ENCODE peak calls at places on chromosome 13, in seven cellular contexts. N, F, B, Z, X, D and T are unnamed samples.

GRCh38 chr13:103952183-103952582 is 886.0 kb upstream of the SLC10A2 start:
- DNase-seq in N (no peak), F (no peak), Z (no peak), X (no peak), B (no peak), D (no peak), T (no peak)

GRCh38 chr13:33182729-33183128 is 102.8 kb downstream of the STARD13 start:
- DNase-seq in F (no peak), N (no peak), D (no peak), B (no peak), X (no peak), Z (no peak), T (no peak)

GRCh38 chr13:24119593-24120508 is 40.7 kb upstream of the SPATA13 start:
- DNase-seq in F (no peak), N (peak; percentile 82), B (peak; percentile 39), X (no peak), Z (no peak), D (no peak), T (no peak)

GRCh38 chr13:54029226-54029625 is 1000.6 kb downstream of the OLFM4 start:
- DNase-seq in N (no peak), F (no peak), D (no peak), B (no peak), X (no peak), Z (peak; percentile 34), T (no peak)

GRCh38 chr13:75902166-75903104 is 266.3 kb downstream of the LMO7 start:
- DNase-seq in D (no peak), Z (no peak), X (no peak), F (no peak), B (no peak), N (no peak), T (no peak)

GRCh38 chr13:65143920-65144319 is 2086.2 kb downstream of the PCDH9 start:
- DNase-seq in D (no peak), F (no peak), X (no peak), B (no peak), Z (no peak), N (no peak), T (no peak)

GRCh38 chr13:40983269-40983668 is 35.8 kb downstream of the ELF1 start:
- DNase-seq in B (no peak), N (peak; percentile 34), X (no peak), F (no peak), D (no peak), Z (no peak), T (no peak)

GRCh38 chr13:20891034-20891433 is 11.5 kb downstream of the XPO4 start:
- DNase-seq in D (no peak), B (no peak), Z (no peak), F (no peak), X (no peak), N (no peak), T (no peak)

GRCh38 chr13:113981201-113981605 is 7.3 kb upstream of the C13orf46 start:
- DNase-seq in Z (no peak), F (peak; percentile 76), D (peak; percentile 9), B (no peak), N (no peak), X (no peak), T (no peak)

GRCh38 chr13:50587839-50588373 is 255.6 kb downstream of the DLEU7 start:
- DNase-seq in X (no peak), D (no peak), F (no peak), N (peak; percentile 22), Z (no peak), B (no peak), T (no peak)

GRCh38 chr13:111210945-111211469 is 95.9 kb downstream of the ARHGEF7 start:
- DNase-seq in Z (no peak), F (no peak), D (no peak), B (no peak), X (no peak), N (no peak), T (no peak)

GRCh38 chr13:27273658-27274425 is 3.2 kb downstream of the RASL11A start:
- DNase-seq in N (peak; percentile 72), Z (no peak), F (no peak), D (no peak), B (no peak), X (no peak), T (no peak)

GRCh38 chr13:30934803-30935202 is 2.3 kb downstream of the TEX26 start:
- DNase-seq in F (no peak), B (no peak), N (no peak), X (no peak), Z (no peak), D (no peak), T (no peak)

GRCh38 chr13:48928781-48929430 is 46.8 kb upstream of the FNDC3A start:
- DNase-seq in N (no peak), D (no peak), Z (no peak), B (no peak), X (no peak), F (no peak), T (no peak)
- H3K4me3 ChIP-seq in N (no peak overlapping the region), D (no peak overlapping the region), Z (no peak overlapping the region), B (no peak overlapping the region), X (no peak overlapping the region), F (no peak overlapping the region), T (no peak overlapping the region)

GRCh38 chr13:66367356-66367755 is 862.8 kb downstream of the PCDH9 start:
- DNase-seq in Z (no peak), X (no peak), N (no peak), B (no peak), F (no peak), D (no peak), T (no peak)
- H3K4me1 ChIP-seq in Z (no peaks in the 10 kb centered on the region), X (peaks cover 2% of the 10 kb centered on the region), N (no peaks in the 10 kb centered on the region), B (peaks cover 27% of the 10 kb centered on the region), F (no peaks in the 10 kb centered on the region), D (no peaks in the 10 kb centered on the region), T (no peaks in the 10 kb centered on the region)

GRCh38 chr13:19048381-19048780 is 133.2 kb downstream of the TUBA3C start:
- DNase-seq in N (no peak), B (no peak), D (no peak), Z (no peak), F (no peak), X (no peak), T (no peak)
- H3K9me3 ChIP-seq in N (no peaks in the 10 kb centered on the region), B (peaks cover 8% of the 10 kb centered on the region), D (no peaks in the 10 kb centered on the region), Z (no peaks in the 10 kb centered on the region), F (no peaks in the 10 kb centered on the region), X (peaks cover 73% of the 10 kb centered on the region), T (no peaks in the 10 kb centered on the region)

DNA sequence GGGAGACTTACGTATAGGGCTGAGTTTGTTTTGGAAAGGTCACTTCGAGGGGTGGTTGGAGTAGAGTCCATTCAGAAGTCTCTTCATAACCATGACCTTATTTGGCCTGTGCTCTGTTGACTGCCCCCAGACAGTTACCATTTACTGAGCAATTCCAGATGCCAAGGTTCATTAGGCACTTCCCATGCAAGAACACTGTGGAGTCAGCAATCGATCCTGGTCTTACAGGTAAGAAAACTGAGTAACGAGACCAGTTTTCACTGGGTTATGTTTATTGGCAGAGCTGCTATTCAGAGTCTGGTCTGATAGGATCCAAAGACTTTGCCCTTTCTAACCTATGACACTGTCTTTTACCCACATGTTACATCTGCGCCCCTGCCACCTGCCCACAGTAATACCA is 134.7 kb downstream of the MTUS2 start:
- DNase-seq in F (no peak), X (no peak), D (no peak), B (no peak), N (no peak), Z (no peak), T (no peak)
- H3K4me3 ChIP-seq in F (no peak overlapping the region), X (no peak overlapping the region), D (no peak overlapping the region), B (no peak overlapping the region), N (no peak overlapping the region), Z (no peak overlapping the region), T (no peak overlapping the region)

DNA sequence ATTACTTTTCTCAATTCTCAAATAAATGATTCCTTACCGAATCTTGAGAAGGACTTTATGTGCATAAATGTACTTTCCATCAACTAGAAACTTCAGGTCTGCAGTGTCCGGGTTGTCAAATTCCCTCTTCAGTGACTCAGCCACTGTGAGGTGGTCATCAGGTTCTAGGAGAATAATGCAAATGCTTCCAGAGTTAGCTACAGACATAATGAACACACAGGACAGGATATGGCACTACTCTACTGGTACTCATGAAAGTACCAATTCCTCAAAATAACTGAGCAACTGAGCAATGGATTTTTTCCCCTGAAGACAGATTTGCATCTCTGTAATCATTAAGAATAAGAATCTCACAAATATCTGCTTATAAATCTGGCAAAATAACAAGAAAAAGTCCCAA is 31.2 kb downstream of the RCBTB2 start:
- DNase-seq in Z (peak; percentile 17), B (no peak), D (no peak), N (no peak), X (no peak), F (no peak), T (no peak)
- H3K4me1 ChIP-seq in Z (peaks cover 52% of the 10 kb centered on the region), B (no peaks in the 10 kb centered on the region), D (peaks cover 7% of the 10 kb centered on the region), N (no peaks in the 10 kb centered on the region), X (peaks cover 8% of the 10 kb centered on the region), F (peaks cover 4% of the 10 kb centered on the region), T (no peaks in the 10 kb centered on the region)

DNA sequence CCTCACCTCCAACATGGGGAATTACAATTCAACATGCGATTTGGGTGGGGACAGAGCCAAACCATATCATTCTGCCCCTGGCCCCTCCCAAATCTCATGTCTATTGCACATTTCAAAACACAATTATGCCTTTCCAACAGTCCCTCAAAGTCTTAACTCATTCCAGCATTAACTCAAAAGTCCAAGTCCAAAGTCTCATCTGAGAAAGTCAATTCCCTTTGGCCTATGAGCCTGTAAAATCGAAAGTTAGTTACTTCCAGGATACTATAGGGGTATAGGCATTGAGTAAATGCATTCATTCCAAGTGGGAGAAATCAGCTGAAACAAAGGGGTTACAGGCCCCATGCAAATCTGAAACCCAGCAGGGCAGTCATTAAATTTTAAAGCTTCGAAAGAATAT is 558.2 kb downstream of the IRS2 start:
- DNase-seq in X (no peak), B (no peak), Z (no peak), N (no peak), D (no peak), F (no peak), T (no peak)
- H3K9me3 ChIP-seq in X (peaks cover 2% of the 10 kb centered on the region), B (no peaks in the 10 kb centered on the region), Z (no peaks in the 10 kb centered on the region), N (no peaks in the 10 kb centered on the region), D (peaks cover 6% of the 10 kb centered on the region), F (no peaks in the 10 kb centered on the region), T (peaks cover 2% of the 10 kb centered on the region)

GRCh38 chr13:110127986-110128511 is 178.9 kb downstream of the COL4A1 start:
- DNase-seq in D (no peak), N (no peak), Z (no peak), F (no peak), B (no peak), X (no peak), T (no peak)

GRCh38 chr13:110126391-110126961 is 180.5 kb downstream of the COL4A1 start:
- DNase-seq in F (no peak), X (no peak), Z (no peak), D (no peak), B (peak; percentile 92), N (peak; percentile 94), T (no peak)

GRCh38 chr13:110124201-110124600 is 182.8 kb downstream of the COL4A1 start:
- DNase-seq in X (no peak), F (no peak), N (no peak), D (no peak), Z (no peak), B (no peak), T (no peak)

GRCh38 chr13:110125157-110125556 is 181.8 kb downstream of the COL4A1 start:
- DNase-seq in Z (no peak), X (no peak), F (no peak), N (no peak), B (no peak), D (no peak), T (no peak)

GRCh38 chr13:110125613-110126272 is 181.2 kb downstream of the COL4A1 start:
- DNase-seq in X (no peak), N (no peak), D (no peak), B (no peak), F (no peak), Z (no peak), T (no peak)
- H3K4me3 ChIP-seq in X (no peak overlapping the region), N (no peak overlapping the region), D (no peak overlapping the region), B (no peak overlapping the region), F (no peak overlapping the region), Z (no peak overlapping the region), T (no peak overlapping the region)